ENCODE peak calls at places on chromosomes 11 and 22, in ten cellular contexts. One of them, this sample, is unnamed.
A peak's percentile ranks its signal among the peaks of the same experiment; 100 is the strongest.

GRCh38 chr11:94550513-94550912 is 6.8 kb downstream of the FUT4 start:
- DNase-seq in A549: no peak
- DNase-seq in adrenal gland: no peak
- DNase-seq in H54: no peak
- DNase-seq in sigmoid colon: no peak
- DNase-seq in HCT116: no peak
- DNase-seq in body of pancreas: no peak
- DNase-seq in H1: no peak
- DNase-seq in K562: no peak
- DNase-seq in GM12891: no peak
- DNase-seq in this sample: no peak

GRCh38 chr11:12824281-12825041 is 150.2 kb downstream of the TEAD1 start:
- DNase-seq in K562: peak; percentile 31
- DNase-seq in GM12891: no peak
- DNase-seq in A549: no peak
- DNase-seq in adrenal gland: no peak
- DNase-seq in H54: no peak
- DNase-seq in H1: no peak
- DNase-seq in HCT116: no peak
- DNase-seq in body of pancreas: peak; percentile 61
- DNase-seq in sigmoid colon: no peak
- DNase-seq in this sample: no peak

GRCh38 chr22:29267858-29268510 is at the start of the genes EWSR1 and RHBDD3:
- DNase-seq in GM12891: peak; percentile 91
- DNase-seq in H54: peak; percentile 71
- DNase-seq in K562: peak; percentile 85
- DNase-seq in H1: peak; percentile 69
- DNase-seq in A549: peak; percentile 94
- DNase-seq in body of pancreas: peak; percentile 96
- DNase-seq in adrenal gland: peak; percentile 96
- DNase-seq in sigmoid colon: peak; percentile 98
- DNase-seq in HCT116: peak; percentile 94
- DNase-seq in this sample: peak; percentile 98

GRCh38 chr11:35491231-35491871 is 34.1 kb downstream of the PAMR1 start:
- DNase-seq in K562: no peak
- DNase-seq in HCT116: no peak
- DNase-seq in A549: peak; percentile 26
- DNase-seq in H54: peak; percentile 26
- DNase-seq in adrenal gland: no peak
- DNase-seq in GM12891: no peak
- DNase-seq in sigmoid colon: no peak
- DNase-seq in body of pancreas: no peak
- DNase-seq in H1: no peak
- DNase-seq in this sample: no peak

GRCh38 chr22:21948390-21948789 is 4.3 kb downstream of the PPM1F start:
- DNase-seq in sigmoid colon: no peak
- DNase-seq in K562: peak; percentile 68
- DNase-seq in H54: no peak
- DNase-seq in A549: no peak
- DNase-seq in H1: no peak
- DNase-seq in body of pancreas: no peak
- DNase-seq in adrenal gland: no peak
- DNase-seq in HCT116: no peak
- DNase-seq in GM12891: no peak
- DNase-seq in this sample: no peak

GRCh38 chr11:46684364-46684763 is 16.1 kb downstream of the ARHGAP1 start:
- DNase-seq in sigmoid colon: no peak
- DNase-seq in adrenal gland: no peak
- DNase-seq in H54: no peak
- DNase-seq in HCT116: no peak
- DNase-seq in body of pancreas: no peak
- DNase-seq in H1: no peak
- DNase-seq in A549: no peak
- DNase-seq in K562: no peak
- DNase-seq in GM12891: no peak
- DNase-seq in this sample: no peak

GRCh38 chr22:22554324-22555284 is 4.5 kb downstream of the PRAME start:
- DNase-seq in body of pancreas: no peak
- DNase-seq in adrenal gland: no peak
- DNase-seq in sigmoid colon: no peak
- DNase-seq in H54: no peak
- DNase-seq in HCT116: no peak
- DNase-seq in GM12891: no peak
- DNase-seq in H1: no peak
- DNase-seq in K562: no peak
- DNase-seq in A549: no peak
- DNase-seq in this sample: no peak

GRCh38 chr11:44600739-44601416 is 35.4 kb downstream of the CD82 start:
- DNase-seq in H54: no peak
- DNase-seq in HCT116: no peak
- DNase-seq in sigmoid colon: no peak
- DNase-seq in GM12891: no peak
- DNase-seq in adrenal gland: no peak
- DNase-seq in H1: no peak
- DNase-seq in K562: no peak
- DNase-seq in A549: no peak
- DNase-seq in body of pancreas: no peak
- DNase-seq in this sample: no peak

GRCh38 chr22:39408173-39408572 is 8.6 kb downstream of the TAB1 start:
- DNase-seq in H54: no peak
- DNase-seq in sigmoid colon: no peak
- DNase-seq in HCT116: no peak
- DNase-seq in body of pancreas: no peak
- DNase-seq in H1: no peak
- DNase-seq in A549: no peak
- DNase-seq in adrenal gland: no peak
- DNase-seq in K562: no peak
- DNase-seq in GM12891: no peak
- DNase-seq in this sample: no peak

GRCh38 chr22:25062378-25063095 is 110.0 kb downstream of the KIAA1671 start:
- DNase-seq in body of pancreas: no peak
- DNase-seq in sigmoid colon: no peak
- DNase-seq in K562: no peak
- DNase-seq in A549: no peak
- DNase-seq in H54: no peak
- DNase-seq in H1: no peak
- DNase-seq in adrenal gland: no peak
- DNase-seq in HCT116: no peak
- DNase-seq in GM12891: no peak
- DNase-seq in this sample: no peak

GRCh38 chr11:117823941-117824420 is 563 bp downstream of the FXYD2 start:
- DNase-seq in A549: no peak
- DNase-seq in adrenal gland: peak; percentile 46
- DNase-seq in GM12891: no peak
- DNase-seq in H1: no peak
- DNase-seq in sigmoid colon: peak; percentile 88
- DNase-seq in HCT116: no peak
- DNase-seq in body of pancreas: peak; percentile 38
- DNase-seq in K562: no peak
- DNase-seq in H54: no peak
- DNase-seq in this sample: no peak

DNA sequence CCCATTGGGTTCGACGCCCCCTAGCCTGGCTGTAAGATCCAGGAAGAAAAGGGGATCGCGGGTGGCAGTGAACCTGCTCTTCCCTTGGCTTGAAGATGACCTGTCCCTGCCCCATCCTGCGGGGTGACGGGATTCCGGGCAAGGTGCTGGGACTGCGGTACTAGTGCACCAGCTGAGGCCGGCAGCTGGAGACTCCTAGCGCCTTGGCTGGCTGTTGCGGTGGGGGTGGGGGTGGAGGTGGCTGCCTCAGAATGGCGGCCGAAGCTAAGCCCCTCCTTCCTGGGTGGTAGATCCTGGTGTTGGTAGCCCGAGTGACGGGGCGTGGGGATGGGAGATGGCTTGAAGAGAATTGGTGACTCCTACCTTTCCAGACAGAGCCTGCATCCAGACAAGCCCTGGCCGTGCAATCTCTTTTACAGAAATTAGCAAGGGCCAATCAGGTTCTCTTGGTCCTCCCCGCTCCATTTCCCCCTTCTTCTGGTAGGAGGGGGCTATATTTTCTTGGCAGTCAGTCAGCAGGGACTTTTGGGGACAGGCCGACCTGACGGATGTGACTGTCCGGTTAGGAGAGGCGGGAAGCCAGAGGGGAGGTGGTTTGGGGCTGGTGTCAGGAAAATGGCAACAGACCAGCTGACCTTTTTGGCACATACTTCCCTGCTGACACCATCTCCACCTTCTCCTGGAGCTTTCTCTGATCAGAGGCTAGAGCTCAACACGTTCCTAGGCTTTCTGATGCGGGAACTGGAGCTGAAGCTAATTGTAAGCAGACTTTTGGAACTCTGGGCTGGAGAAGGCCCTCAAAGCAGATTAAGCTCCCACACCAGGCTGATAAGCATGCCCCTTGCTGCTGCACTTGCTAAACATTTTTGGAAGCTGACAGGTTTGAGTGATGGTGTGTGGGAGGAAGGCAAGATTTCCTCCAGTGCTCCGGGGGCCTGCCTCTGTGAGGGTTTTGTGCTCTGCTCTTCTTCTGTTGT is 2.0 kb downstream of the NAV2 start:
- DNase-seq in sigmoid colon: peak; percentile 84
- DNase-seq in K562: peak; percentile 14
- DNase-seq in H54: peak; percentile 40
- DNase-seq in body of pancreas: peak; percentile 24
- DNase-seq in adrenal gland: peak; percentile 32
- DNase-seq in H1: no peak
- DNase-seq in HCT116: no peak
- DNase-seq in GM12891: no peak
- DNase-seq in A549: peak; percentile 17
- DNase-seq in this sample: no peak
- TF ChIP-seq POLR2A in sigmoid colon: no peak
- TF ChIP-seq POLR2A in K562: no peak
- TF ChIP-seq POLR2A in H54: no peak
- TF ChIP-seq POLR2A in body of pancreas: no peak
- TF ChIP-seq POLR2A in adrenal gland: no peak
- TF ChIP-seq POLR2A in H1: no peak
- TF ChIP-seq POLR2A in HCT116: no peak
- TF ChIP-seq POLR2A in GM12891: no peak
- TF ChIP-seq POLR2A in A549: no peak
- TF ChIP-seq POLR2A in this sample: no peak

GRCh38 chr11:65431452-65432132 is 9.0 kb downstream of the NEAT1 start:
- DNase-seq in body of pancreas: no peak
- DNase-seq in K562: no peak
- DNase-seq in adrenal gland: no peak
- DNase-seq in sigmoid colon: no peak
- DNase-seq in H1: no peak
- DNase-seq in GM12891: no peak
- DNase-seq in H54: no peak
- DNase-seq in HCT116: no peak
- DNase-seq in A549: peak; percentile 36
- DNase-seq in this sample: no peak
- TF ChIP-seq POLR2A in body of pancreas: no peak
- TF ChIP-seq POLR2A in K562: peak; percentile 47
- TF ChIP-seq POLR2A in adrenal gland: no peak
- TF ChIP-seq POLR2A in sigmoid colon: no peak
- TF ChIP-seq POLR2A in H1: no peak
- TF ChIP-seq POLR2A in GM12891: no peak
- TF ChIP-seq POLR2A in H54: no peak
- TF ChIP-seq POLR2A in HCT116: peak; percentile 15
- TF ChIP-seq POLR2A in A549: no peak
- TF ChIP-seq POLR2A in this sample: peak; percentile 21

DNA sequence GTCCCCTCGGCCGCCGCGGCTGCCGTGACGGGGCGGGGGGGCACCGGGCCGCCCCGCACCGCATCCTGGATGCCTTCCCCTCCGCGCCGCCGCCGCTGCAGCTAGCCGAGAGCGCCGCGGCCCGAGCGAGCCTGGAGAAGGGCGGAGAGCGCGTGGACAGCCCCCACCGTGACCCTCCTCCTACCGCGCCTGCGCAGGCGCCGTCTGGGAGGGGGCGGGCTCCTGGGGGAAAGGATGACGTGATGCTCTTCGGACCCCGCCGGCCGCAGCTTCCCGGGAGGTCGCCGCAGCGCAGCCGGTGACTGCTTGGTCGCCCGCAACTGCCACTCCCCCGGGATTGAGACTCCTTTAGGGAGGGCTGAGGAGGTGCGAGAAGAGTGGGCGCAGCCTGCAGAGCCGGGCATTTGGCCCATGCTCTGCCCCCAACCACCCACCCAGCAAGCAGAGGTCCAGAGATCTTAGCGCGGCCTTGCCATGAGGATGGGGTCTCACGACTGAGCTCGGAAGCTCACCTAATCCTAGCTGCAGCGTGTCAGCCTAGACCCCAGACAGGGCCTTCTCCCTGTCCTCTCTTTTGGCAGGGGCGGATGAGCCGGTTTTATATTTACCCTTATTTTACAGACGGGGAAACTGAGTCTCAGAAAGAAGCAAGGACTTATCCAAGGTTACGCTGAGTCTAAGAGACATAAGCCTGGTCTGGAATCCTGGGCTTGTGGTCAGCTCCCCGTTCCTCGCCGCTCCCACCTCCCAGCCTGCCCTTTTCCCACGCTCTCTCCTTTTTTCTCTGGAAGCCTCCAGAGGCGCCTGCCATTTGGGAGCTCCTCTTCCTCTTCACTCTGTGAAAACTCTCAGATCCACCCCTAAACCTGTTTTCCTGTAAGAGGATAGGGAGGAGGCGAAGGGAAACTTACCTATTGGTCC is at the start of gene DENND5A:
- DNase-seq in adrenal gland: peak; percentile 90
- DNase-seq in HCT116: peak; percentile 43
- DNase-seq in H54: peak; percentile 98
- DNase-seq in H1: peak; percentile 61
- DNase-seq in sigmoid colon: peak; percentile 94
- DNase-seq in GM12891: peak; percentile 89
- DNase-seq in body of pancreas: peak; percentile 90
- DNase-seq in A549: peak; percentile 86
- DNase-seq in K562: peak; percentile 100
- DNase-seq in this sample: peak; percentile 78
- TF ChIP-seq POLR2A in adrenal gland: peak; percentile 85
- TF ChIP-seq POLR2A in HCT116: no peak
- TF ChIP-seq POLR2A in H54: peak; percentile 94
- TF ChIP-seq POLR2A in H1: peak; percentile 87
- TF ChIP-seq POLR2A in sigmoid colon: no peak
- TF ChIP-seq POLR2A in GM12891: peak; percentile 29
- TF ChIP-seq POLR2A in body of pancreas: peak; percentile 93
- TF ChIP-seq POLR2A in A549: peak; percentile 76
- TF ChIP-seq POLR2A in K562: peak; percentile 64
- TF ChIP-seq POLR2A in this sample: no peak

GRCh38 chr11:74909812-74910211 is 39.1 kb downstream of the XRRA1 start:
- DNase-seq in K562: no peak
- DNase-seq in H1: no peak
- DNase-seq in body of pancreas: no peak
- DNase-seq in sigmoid colon: no peak
- DNase-seq in adrenal gland: no peak
- DNase-seq in HCT116: no peak
- DNase-seq in GM12891: no peak
- DNase-seq in H54: no peak
- DNase-seq in A549: no peak
- DNase-seq in this sample: no peak

GRCh38 chr11:74902342-74902741 is 46.5 kb downstream of the XRRA1 start:
- DNase-seq in K562: no peak
- DNase-seq in sigmoid colon: no peak
- DNase-seq in H54: no peak
- DNase-seq in GM12891: no peak
- DNase-seq in H1: no peak
- DNase-seq in HCT116: no peak
- DNase-seq in A549: no peak
- DNase-seq in adrenal gland: no peak
- DNase-seq in body of pancreas: no peak
- DNase-seq in this sample: no peak

GRCh38 chr11:74909363-74909762 is 39.5 kb downstream of the XRRA1 start:
- DNase-seq in body of pancreas: no peak
- DNase-seq in GM12891: no peak
- DNase-seq in adrenal gland: no peak
- DNase-seq in sigmoid colon: no peak
- DNase-seq in HCT116: no peak
- DNase-seq in K562: no peak
- DNase-seq in H54: no peak
- DNase-seq in A549: no peak
- DNase-seq in H1: no peak
- DNase-seq in this sample: no peak

GRCh38 chr11:74905326-74905725 is 43.6 kb downstream of the XRRA1 start:
- DNase-seq in A549: no peak
- DNase-seq in sigmoid colon: no peak
- DNase-seq in body of pancreas: no peak
- DNase-seq in H54: no peak
- DNase-seq in GM12891: no peak
- DNase-seq in HCT116: no peak
- DNase-seq in adrenal gland: no peak
- DNase-seq in K562: no peak
- DNase-seq in H1: no peak
- DNase-seq in this sample: no peak
- TF ChIP-seq POLR2A in A549: no peak
- TF ChIP-seq POLR2A in sigmoid colon: no peak
- TF ChIP-seq POLR2A in body of pancreas: no peak
- TF ChIP-seq POLR2A in H54: no peak
- TF ChIP-seq POLR2A in GM12891: no peak
- TF ChIP-seq POLR2A in HCT116: no peak
- TF ChIP-seq POLR2A in adrenal gland: no peak
- TF ChIP-seq POLR2A in K562: no peak
- TF ChIP-seq POLR2A in H1: no peak
- TF ChIP-seq POLR2A in this sample: no peak

This sample was measured in erythroblast.